ENCODE peak calls at places on chromosomes 7 and 10, in nine cellular contexts. Q is COLO829; Y is endothelial cell; K is GM10248; P is ovary; E is activated CD8-positive, alpha-beta memory T cell treated with anti-CD3 and anti-CD28 coated beads for 48 hours; B is activated CD4-positive, alpha-beta T cell treated with anti-CD3 and anti-CD28 coated beads, Interleukin-2, amount 10 ng/mL, durations not matched to agents 7 days and 5 days; F is amniotic stem cell; T is astrocyte of the spinal cord. Z is an unnamed sample.

GRCh38 chr7:1076184-1077072 is 11.5 kb upstream of the GPER1 start:
- DNase-seq in Q (no peak), Y (no peak), K (no peak), P (no peak), E (no peak), B (no peak), F (no peak), T (no peak), Z (no peak)

GRCh38 chr7:112892263-112892662 is 102.1 kb upstream of the TMEM168 start:
- DNase-seq in Q (no peak), Y (no peak), K (no peak), P (no peak), E (no peak), B (no peak), F (no peak), T (peak), Z (no peak)

GRCh38 chr10:31467791-31468535 is 148.9 kb downstream of the ZEB1 start:
- DNase-seq in Q (no peak), Y (no peak), K (peak), P (no peak), E (no peak), B (no peak), F (no peak), T (no peak), Z (no peak)

GRCh38 chr7:29095666-29096560 is 50.4 kb downstream of the CPVL start:
- DNase-seq in Q (no peak), Y (no peak), K (no peak), P (no peak), E (no peak), B (no peak), F (no peak), T (no peak), Z (no peak)

GRCh38 chr7:66277492-66277891 is 72.4 kb downstream of the TPST1 start:
- DNase-seq in Q (no peak), Y (no peak), K (no peak), P (no peak), E (no peak), B (no peak), F (no peak), T (no peak), Z (no peak)

GRCh38 chr10:47378606-47379444 is 5.3 kb downstream of the ZNF488 start:
- DNase-seq in Q (no peak), Y (peak), K (no peak), P (no peak), E (no peak), B (no peak), F (no peak), T (no peak), Z (no peak)

GRCh38 chr7:927031-927671 is 27.3 kb downstream of the ADAP1 start:
- DNase-seq in Q (no peak), Y (no peak), K (no peak), P (peak), E (no peak), B (no peak), F (no peak), T (no peak), Z (no peak)

GRCh38 chr7:66162622-66163021 is 42.5 kb upstream of the TPST1 start:
- DNase-seq in Q (no peak), Y (no peak), K (no peak), P (no peak), E (no peak), B (no peak), F (no peak), T (no peak), Z (no peak)

GRCh38 chr7:67724955-67725354 is 728.3 kb downstream of the TYW1 start:
- DNase-seq in Q (no peak), Y (no peak), K (no peak), P (no peak), E (no peak), B (no peak), F (no peak), T (no peak), Z (no peak)

GRCh38 chr10:9296206-9296605 is 1241.7 kb downstream of the GATA3 start:
- DNase-seq in Q (no peak), Y (no peak), K (no peak), P (no peak), E (no peak), B (no peak), F (no peak), T (no peak), Z (no peak)

GRCh38 chr10:88933584-88933983 is 19.0 kb downstream of the ACTA2 start:
- DNase-seq in Q (no peak), Y (no peak), K (no peak), P (no peak), E (no peak), B (no peak), F (no peak), T (no peak), Z (no peak)

GRCh38 chr7:81231203-81231922 is 312.5 kb upstream of the SEMA3C start:
- DNase-seq in Q (no peak), Y (no peak), K (no peak), P (no peak), E (no peak), B (no peak), F (no peak), T (no peak), Z (no peak)

GRCh38 chr10:95767884-95768556 is 12.1 kb downstream of the ENTPD1 start:
- DNase-seq in Q (no peak), Y (no peak), K (no peak), P (no peak), E (no peak), B (no peak), F (no peak), T (peak), Z (no peak)

GRCh38 chr10:34489973-34490372 is 325.1 kb downstream of the PARD3 start:
- DNase-seq in Q (peak), Y (no peak), K (no peak), P (no peak), E (no peak), B (no peak), F (peak), T (peak), Z (no peak)

GRCh38 chr10:55058800-55059199 is 257.8 kb upstream of the PCDH15 start:
- DNase-seq in Q (no peak), Y (no peak), K (no peak), P (no peak), E (no peak), B (no peak), F (no peak), T (no peak), Z (no peak)

GRCh38 chr10:11719496-11719895 is 22.7 kb upstream of the ECHDC3 start:
- DNase-seq in Q (no peak), Y (no peak), K (no peak), P (no peak), E (no peak), B (no peak), F (no peak), T (no peak), Z (no peak)

GRCh38 chr10:133031541-133032125 is 56.1 kb upstream of the ADGRA1 start:
- DNase-seq in Q (no peak), Y (no peak), K (no peak), P (no peak), E (no peak), B (no peak), F (no peak), T (no peak), Z (no peak)

GRCh38 chr10:79457256-79457785 is 11.9 kb upstream of the ZCCHC24 start:
- DNase-seq in Q (no peak), Y (no peak), K (no peak), P (no peak), E (no peak), B (no peak), F (no peak), T (no peak), Z (no peak)

GRCh38 chr10:23096814-23097549 is 1.6 kb downstream of the MSRB2 start:
- DNase-seq in Q (no peak), Y (no peak), K (no peak), P (peak), E (no peak), B (peak), F (no peak), T (peak), Z (peak)

GRCh38 chr7:54542920-54543539 is 855 bp downstream of the VSTM2A start:
- DNase-seq in Q (peak), Y (peak), K (no peak), P (no peak), E (no peak), B (no peak), F (no peak), T (peak), Z (no peak)

GRCh38 chr7:83524286-83525075 is 124.5 kb downstream of the SEMA3E start:
- DNase-seq in Q (no peak), Y (no peak), K (no peak), P (no peak), E (no peak), B (no peak), F (no peak), T (no peak), Z (no peak)

GRCh38 chr7:129788993-129789392 is 163.8 kb downstream of the UBE2H start:
- DNase-seq in Q (no peak), Y (no peak), K (no peak), P (no peak), E (no peak), B (no peak), F (no peak), T (no peak), Z (no peak)

GRCh38 chr7:108448777-108449576 is 7.3 kb downstream of the NRCAM start:
- DNase-seq in Q (no peak), Y (no peak), K (no peak), P (no peak), E (no peak), B (no peak), F (no peak), T (no peak), Z (no peak)

GRCh38 chr7:111029574-111030357 is 61.2 kb upstream of the LRRN3 start:
- DNase-seq in Q (no peak), Y (no peak), K (no peak), P (no peak), E (peak), B (peak), F (no peak), T (peak), Z (no peak)

GRCh38 chr10:107546239-107546638 is 381.7 kb upstream of the SORCS1 start:
- DNase-seq in Q (peak), Y (no peak), K (no peak), P (no peak), E (no peak), B (no peak), F (no peak), T (peak), Z (no peak)